ENCODE peak calls at places on chromosomes 6 and 20, in ten cellular contexts. One of them, this sample, is unnamed.

GRCh38 chr6:128284128-128284527 is 236.3 kb downstream of the PTPRK start:
- DNase-seq in brain microvascular endothelial cell: no peak
- DNase-seq in GM23338: no peak
- DNase-seq in tibial nerve: no peak
- DNase-seq in endodermal cell: no peak
- DNase-seq in sigmoid colon: no peak
- DNase-seq in upper lobe of left lung: no peak
- DNase-seq in heart right ventricle: no peak
- DNase-seq in foreskin fibroblast: no peak
- DNase-seq in CD8-positive, alpha-beta T cell: no peak
- DNase-seq in this sample: no peak

GRCh38 chr6:39724787-39725631 is at the start of gene KIF6:
- DNase-seq in tibial nerve: peak
- DNase-seq in endodermal cell: peak
- DNase-seq in heart right ventricle: peak
- DNase-seq in foreskin fibroblast: peak
- DNase-seq in brain microvascular endothelial cell: peak
- DNase-seq in sigmoid colon: peak
- DNase-seq in GM23338: peak
- DNase-seq in upper lobe of left lung: peak
- DNase-seq in CD8-positive, alpha-beta T cell: peak
- DNase-seq in this sample: peak

GRCh38 chr6:111764238-111765182 is 108.7 kb downstream of the FYN start:
- DNase-seq in foreskin fibroblast: no peak
- DNase-seq in upper lobe of left lung: no peak
- DNase-seq in tibial nerve: no peak
- DNase-seq in endodermal cell: peak
- DNase-seq in brain microvascular endothelial cell: peak
- DNase-seq in heart right ventricle: no peak
- DNase-seq in CD8-positive, alpha-beta T cell: no peak
- DNase-seq in sigmoid colon: no peak
- DNase-seq in GM23338: peak
- DNase-seq in this sample: no peak

GRCh38 chr20:59164681-59165388 is 1.2 kb downstream of the ZNF831 start:
- DNase-seq in endodermal cell: no peak
- DNase-seq in CD8-positive, alpha-beta T cell: no peak
- DNase-seq in tibial nerve: no peak
- DNase-seq in foreskin fibroblast: no peak
- DNase-seq in upper lobe of left lung: no peak
- DNase-seq in heart right ventricle: no peak
- DNase-seq in brain microvascular endothelial cell: no peak
- DNase-seq in GM23338: no peak
- DNase-seq in sigmoid colon: no peak
- DNase-seq in this sample: no peak

GRCh38 chr6:125985967-125986294 is 409 bp upstream of the TRMT11 start:
- DNase-seq in foreskin fibroblast: peak
- DNase-seq in brain microvascular endothelial cell: no peak
- DNase-seq in CD8-positive, alpha-beta T cell: no peak
- DNase-seq in GM23338: no peak
- DNase-seq in upper lobe of left lung: no peak
- DNase-seq in sigmoid colon: no peak
- DNase-seq in heart right ventricle: no peak
- DNase-seq in tibial nerve: no peak
- DNase-seq in endodermal cell: no peak
- DNase-seq in this sample: no peak

GRCh38 chr20:59938696-59939051 is 1.4 kb downstream of the PPP1R3D start:
- DNase-seq in GM23338: no peak
- DNase-seq in endodermal cell: no peak
- DNase-seq in tibial nerve: no peak
- DNase-seq in sigmoid colon: peak
- DNase-seq in CD8-positive, alpha-beta T cell: no peak
- DNase-seq in upper lobe of left lung: peak
- DNase-seq in brain microvascular endothelial cell: no peak
- DNase-seq in foreskin fibroblast: peak
- DNase-seq in heart right ventricle: peak
- DNase-seq in this sample: no peak

GRCh38 chr20:1835126-1835525 is 60.1 kb upstream of the SIRPA start:
- DNase-seq in sigmoid colon: no peak
- DNase-seq in upper lobe of left lung: no peak
- DNase-seq in endodermal cell: no peak
- DNase-seq in brain microvascular endothelial cell: no peak
- DNase-seq in heart right ventricle: no peak
- DNase-seq in foreskin fibroblast: no peak
- DNase-seq in CD8-positive, alpha-beta T cell: no peak
- DNase-seq in tibial nerve: no peak
- DNase-seq in GM23338: no peak
- DNase-seq in this sample: no peak

GRCh38 chr20:38299963-38300362 is 4.0 kb upstream of the BPI start:
- DNase-seq in heart right ventricle: no peak
- DNase-seq in brain microvascular endothelial cell: no peak
- DNase-seq in sigmoid colon: no peak
- DNase-seq in upper lobe of left lung: peak
- DNase-seq in endodermal cell: peak
- DNase-seq in GM23338: peak
- DNase-seq in foreskin fibroblast: no peak
- DNase-seq in CD8-positive, alpha-beta T cell: no peak
- DNase-seq in tibial nerve: no peak
- DNase-seq in this sample: no peak

GRCh38 chr6:24910850-24911712 is 24.7 kb downstream of the RIPOR2 start:
- DNase-seq in GM23338: peak
- DNase-seq in heart right ventricle: peak
- DNase-seq in upper lobe of left lung: peak
- DNase-seq in sigmoid colon: peak
- DNase-seq in CD8-positive, alpha-beta T cell: no peak
- DNase-seq in brain microvascular endothelial cell: no peak
- DNase-seq in tibial nerve: peak
- DNase-seq in foreskin fibroblast: peak
- DNase-seq in endodermal cell: peak
- DNase-seq in this sample: peak

GRCh38 chr6:72363844-72364740 is 257.8 kb upstream of the KCNQ5 start:
- DNase-seq in brain microvascular endothelial cell: peak
- DNase-seq in upper lobe of left lung: no peak
- DNase-seq in heart right ventricle: no peak
- DNase-seq in sigmoid colon: no peak
- DNase-seq in CD8-positive, alpha-beta T cell: no peak
- DNase-seq in GM23338: no peak
- DNase-seq in endodermal cell: no peak
- DNase-seq in tibial nerve: no peak
- DNase-seq in foreskin fibroblast: peak
- DNase-seq in this sample: no peak

GRCh38 chr20:63653041-63653973 is at the start of gene STMN3:
- DNase-seq in CD8-positive, alpha-beta T cell: peak
- DNase-seq in brain microvascular endothelial cell: peak
- DNase-seq in tibial nerve: peak
- DNase-seq in sigmoid colon: peak
- DNase-seq in foreskin fibroblast: peak
- DNase-seq in heart right ventricle: peak
- DNase-seq in endodermal cell: peak
- DNase-seq in upper lobe of left lung: peak
- DNase-seq in GM23338: peak
- DNase-seq in this sample: peak

GRCh38 chr6:38933426-38933825 is 115.2 kb upstream of the GLP1R start:
- DNase-seq in foreskin fibroblast: peak
- DNase-seq in tibial nerve: no peak
- DNase-seq in upper lobe of left lung: no peak
- DNase-seq in endodermal cell: no peak
- DNase-seq in heart right ventricle: no peak
- DNase-seq in CD8-positive, alpha-beta T cell: no peak
- DNase-seq in brain microvascular endothelial cell: peak
- DNase-seq in sigmoid colon: no peak
- DNase-seq in GM23338: peak
- DNase-seq in this sample: no peak

GRCh38 chr6:9405369-9405768 is 970.0 kb upstream of the SLC35B3 start:
- DNase-seq in brain microvascular endothelial cell: peak
- DNase-seq in sigmoid colon: no peak
- DNase-seq in upper lobe of left lung: no peak
- DNase-seq in endodermal cell: no peak
- DNase-seq in GM23338: no peak
- DNase-seq in foreskin fibroblast: peak
- DNase-seq in heart right ventricle: no peak
- DNase-seq in tibial nerve: no peak
- DNase-seq in CD8-positive, alpha-beta T cell: no peak
- DNase-seq in this sample: no peak

GRCh38 chr6:34478796-34479195 is 12.9 kb downstream of the PACSIN1 start:
- DNase-seq in endodermal cell: no peak
- DNase-seq in upper lobe of left lung: no peak
- DNase-seq in heart right ventricle: no peak
- DNase-seq in tibial nerve: no peak
- DNase-seq in sigmoid colon: no peak
- DNase-seq in foreskin fibroblast: no peak
- DNase-seq in CD8-positive, alpha-beta T cell: no peak
- DNase-seq in GM23338: no peak
- DNase-seq in brain microvascular endothelial cell: no peak
- DNase-seq in this sample: no peak

GRCh38 chr6:170049641-170050491 is 241.0 kb downstream of the DLL1 start:
- DNase-seq in brain microvascular endothelial cell: no peak
- DNase-seq in endodermal cell: no peak
- DNase-seq in upper lobe of left lung: peak
- DNase-seq in tibial nerve: peak
- DNase-seq in sigmoid colon: peak
- DNase-seq in GM23338: no peak
- DNase-seq in heart right ventricle: peak
- DNase-seq in CD8-positive, alpha-beta T cell: no peak
- DNase-seq in foreskin fibroblast: peak
- DNase-seq in this sample: peak

GRCh38 chr6:145733770-145734169 is 1.6 kb downstream of the EPM2A start:
- DNase-seq in GM23338: no peak
- DNase-seq in endodermal cell: no peak
- DNase-seq in tibial nerve: no peak
- DNase-seq in brain microvascular endothelial cell: no peak
- DNase-seq in upper lobe of left lung: no peak
- DNase-seq in sigmoid colon: no peak
- DNase-seq in CD8-positive, alpha-beta T cell: no peak
- DNase-seq in foreskin fibroblast: no peak
- DNase-seq in heart right ventricle: no peak
- DNase-seq in this sample: no peak

DNA sequence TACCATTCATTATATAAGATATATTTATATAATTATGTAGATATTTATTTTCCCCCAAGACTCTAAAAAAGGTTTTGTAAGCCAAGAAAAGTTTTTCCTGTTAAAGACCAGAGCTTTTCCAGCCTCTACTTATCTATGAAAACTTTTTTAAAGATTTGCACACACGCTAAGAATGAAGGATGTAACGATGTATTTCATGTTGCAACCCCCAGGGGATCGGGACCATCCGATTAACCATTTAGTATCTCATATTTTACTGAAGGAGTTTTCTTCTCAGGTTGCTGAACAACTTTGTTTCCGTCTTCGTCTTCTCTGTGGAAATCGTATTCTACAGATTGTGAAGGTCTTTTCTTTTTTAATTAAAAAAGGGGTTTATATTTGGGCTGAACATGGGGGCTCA is 70.0 kb upstream of the SASH1 start:
- DNase-seq in GM23338: no peak
- DNase-seq in sigmoid colon: no peak
- DNase-seq in heart right ventricle: no peak
- DNase-seq in foreskin fibroblast: no peak
- DNase-seq in CD8-positive, alpha-beta T cell: no peak
- DNase-seq in upper lobe of left lung: no peak
- DNase-seq in endodermal cell: no peak
- DNase-seq in brain microvascular endothelial cell: no peak
- DNase-seq in tibial nerve: no peak
- DNase-seq in this sample: no peak
- H3K4me3 ChIP-seq in GM23338: no peak
- H3K4me3 ChIP-seq in sigmoid colon: no peak
- H3K4me3 ChIP-seq in heart right ventricle: peak
- H3K4me3 ChIP-seq in foreskin fibroblast: peak
- H3K4me3 ChIP-seq in CD8-positive, alpha-beta T cell: no peak
- H3K4me3 ChIP-seq in upper lobe of left lung: no peak
- H3K4me3 ChIP-seq in endodermal cell: no peak
- H3K4me3 ChIP-seq in brain microvascular endothelial cell: peak
- H3K4me3 ChIP-seq in tibial nerve: no peak
- H3K4me3 ChIP-seq in this sample: no peak

DNA sequence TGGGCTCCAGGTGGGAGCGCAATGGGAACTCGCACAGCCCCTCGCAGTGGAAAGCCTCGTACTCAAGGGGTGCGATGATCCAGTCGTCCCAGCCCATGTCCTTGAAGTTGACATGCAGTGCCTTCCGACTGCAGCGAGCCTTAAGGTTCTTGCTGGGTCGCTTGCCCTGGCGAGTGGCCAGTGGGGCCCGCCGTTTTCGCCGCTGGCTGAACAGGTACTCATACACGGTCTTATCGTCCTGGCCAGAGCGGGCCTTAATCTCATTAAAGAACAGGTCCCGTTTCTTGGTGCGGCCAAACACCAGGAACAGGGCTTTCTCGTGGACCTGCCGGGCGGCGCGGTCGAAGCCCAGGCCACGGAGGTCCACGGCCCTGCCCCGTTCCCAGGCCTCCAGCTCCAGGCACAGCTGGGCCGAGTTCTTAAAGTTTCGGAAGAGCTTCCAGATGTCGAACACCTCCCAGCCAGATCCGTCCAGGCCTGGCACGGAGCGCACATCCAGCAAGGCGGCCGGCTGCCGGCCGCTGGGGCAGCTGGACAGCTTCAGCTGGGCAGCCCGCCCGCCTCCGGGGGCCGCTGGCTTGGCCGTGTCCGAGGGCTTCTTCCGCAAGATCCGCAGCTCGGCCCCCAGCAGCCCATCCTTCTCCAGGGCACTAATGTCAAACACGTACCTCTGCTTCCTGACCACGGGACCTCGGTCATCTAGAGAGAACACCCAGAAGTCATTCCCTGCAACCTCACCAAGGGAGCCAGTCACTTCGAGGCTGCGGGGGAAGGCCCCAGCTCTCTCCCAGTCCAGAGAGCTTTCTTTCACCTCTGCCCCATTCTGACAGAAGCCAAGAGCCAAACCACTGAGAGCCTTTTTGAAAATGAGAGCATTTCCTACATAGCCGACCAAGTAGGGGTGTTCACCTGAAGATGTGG is 3.7 kb downstream of the GDF5 start:
- DNase-seq in tibial nerve: peak
- DNase-seq in sigmoid colon: peak
- DNase-seq in heart right ventricle: peak
- DNase-seq in CD8-positive, alpha-beta T cell: no peak
- DNase-seq in upper lobe of left lung: peak
- DNase-seq in GM23338: no peak
- DNase-seq in brain microvascular endothelial cell: no peak
- DNase-seq in foreskin fibroblast: peak
- DNase-seq in endodermal cell: no peak
- DNase-seq in this sample: no peak
- H3K4me3 ChIP-seq in tibial nerve: no peak
- H3K4me3 ChIP-seq in sigmoid colon: no peak
- H3K4me3 ChIP-seq in heart right ventricle: no peak
- H3K4me3 ChIP-seq in CD8-positive, alpha-beta T cell: no peak
- H3K4me3 ChIP-seq in upper lobe of left lung: no peak
- H3K4me3 ChIP-seq in GM23338: no peak
- H3K4me3 ChIP-seq in brain microvascular endothelial cell: no peak
- H3K4me3 ChIP-seq in foreskin fibroblast: no peak
- H3K4me3 ChIP-seq in endodermal cell: no peak
- H3K4me3 ChIP-seq in this sample: no peak

GRCh38 chr6:32191696-32192607 is 491 bp downstream of the GPSM3 start:
- DNase-seq in endodermal cell: no peak
- DNase-seq in sigmoid colon: no peak
- DNase-seq in GM23338: no peak
- DNase-seq in brain microvascular endothelial cell: no peak
- DNase-seq in CD8-positive, alpha-beta T cell: no peak
- DNase-seq in tibial nerve: no peak
- DNase-seq in upper lobe of left lung: no peak
- DNase-seq in heart right ventricle: no peak
- DNase-seq in foreskin fibroblast: no peak
- DNase-seq in this sample: no peak
- H3K4me3 ChIP-seq in endodermal cell: no peak
- H3K4me3 ChIP-seq in sigmoid colon: peak
- H3K4me3 ChIP-seq in GM23338: peak
- H3K4me3 ChIP-seq in brain microvascular endothelial cell: no peak
- H3K4me3 ChIP-seq in CD8-positive, alpha-beta T cell: peak
- H3K4me3 ChIP-seq in tibial nerve: peak
- H3K4me3 ChIP-seq in upper lobe of left lung: peak
- H3K4me3 ChIP-seq in heart right ventricle: peak
- H3K4me3 ChIP-seq in foreskin fibroblast: no peak
- H3K4me3 ChIP-seq in this sample: peak

GRCh38 chr6:36244641-36245280 is 25.1 kb upstream of the PNPLA1 start:
- DNase-seq in heart right ventricle: no peak
- DNase-seq in tibial nerve: no peak
- DNase-seq in foreskin fibroblast: no peak
- DNase-seq in brain microvascular endothelial cell: no peak
- DNase-seq in endodermal cell: peak
- DNase-seq in GM23338: peak
- DNase-seq in sigmoid colon: no peak
- DNase-seq in CD8-positive, alpha-beta T cell: no peak
- DNase-seq in upper lobe of left lung: no peak
- DNase-seq in this sample: no peak
- H3K4me3 ChIP-seq in heart right ventricle: no peak
- H3K4me3 ChIP-seq in tibial nerve: no peak
- H3K4me3 ChIP-seq in foreskin fibroblast: no peak
- H3K4me3 ChIP-seq in brain microvascular endothelial cell: no peak
- H3K4me3 ChIP-seq in endodermal cell: no peak
- H3K4me3 ChIP-seq in GM23338: no peak
- H3K4me3 ChIP-seq in sigmoid colon: no peak
- H3K4me3 ChIP-seq in CD8-positive, alpha-beta T cell: no peak
- H3K4me3 ChIP-seq in upper lobe of left lung: no peak
- H3K4me3 ChIP-seq in this sample: no peak

This sample was measured in esophagus muscularis mucosa.